ENCODE peak calls at places on chromosomes 3 and 15, in nine cellular contexts. A is endodermal cell, L is RWPE2, R is testis, U is thyroid gland, X is Panc1, C is body of pancreas, G is stomach, I is neural progenitor cell. P is an unnamed sample. For H3K9me3, the result is how much of the 10 kb centered on the place peaks cover.

GRCh38 chr3:117263735-117264134 is 554.2 kb downstream of the TUSC7 start:
- DNase-seq in A (no peak), L (no peak), R (no peak), U (no peak), X (no peak), C (no peak), G (no peak), I (no peak), P (no peak)

GRCh38 chr3:125375950-125376679 is 990 bp upstream of the ZNF148 start:
- DNase-seq in A (no peak), L (no peak), R (no peak), U (no peak), X (no peak), C (no peak), G (no peak), I (no peak), P (no peak)

GRCh38 chr15:23578521-23579150 is 13.2 kb downstream of the MKRN3 start:
- DNase-seq in A (no peak), L (no peak), R (no peak), U (no peak), X (no peak), C (no peak), G (no peak), I (no peak), P (no peak)

GRCh38 chr3:44326035-44326434 is 12.5 kb upstream of the TCAIM start:
- DNase-seq in A (no peak), L (no peak), R (no peak), U (no peak), X (no peak), C (no peak), G (no peak), I (no peak), P (no peak)

GRCh38 chr3:178443634-178444033 is 92.6 kb upstream of the KCNMB2 start:
- DNase-seq in A (no peak), L (no peak), R (no peak), U (no peak), X (no peak), C (no peak), G (no peak), I (no peak), P (no peak)

GRCh38 chr3:31350307-31350706 is 182.4 kb upstream of the STT3B start:
- DNase-seq in A (no peak), L (no peak), R (no peak), U (no peak), X (no peak), C (no peak), G (no peak), I (peak), P (no peak)

GRCh38 chr15:39239562-39239961 is 341.3 kb upstream of the THBS1 start:
- DNase-seq in A (no peak), L (no peak), R (no peak), U (no peak), X (no peak), C (no peak), G (no peak), I (no peak), P (no peak)

GRCh38 chr3:193788189-193788946 is 195.4 kb downstream of the OPA1 start:
- DNase-seq in A (peak), L (no peak), R (peak), U (peak), X (no peak), C (peak), G (peak), I (peak), P (no peak)

GRCh38 chr3:105829879-105830622 is 38.8 kb downstream of the CBLB start:
- DNase-seq in A (no peak), L (no peak), R (no peak), U (no peak), X (no peak), C (no peak), G (no peak), I (no peak), P (no peak)

GRCh38 chr15:41565702-41566101 is 6.7 kb downstream of the TYRO3 start:
- DNase-seq in A (no peak), L (no peak), R (no peak), U (no peak), X (no peak), C (no peak), G (no peak), I (no peak), P (no peak)

GRCh38 chr3:49785565-49786356 is 581 bp downstream of the IP6K1 start:
- DNase-seq in A (no peak), L (peak), R (peak), U (peak), X (no peak), C (peak), G (peak), I (no peak), P (no peak)

GRCh38 chr15:52698514-52698913 is 19.3 kb upstream of the ATOSA start:
- DNase-seq in A (no peak), L (no peak), R (no peak), U (no peak), X (no peak), C (no peak), G (no peak), I (no peak), P (no peak)

GRCh38 chr3:107969994-107970896 is 120.6 kb downstream of the CD47 start:
- DNase-seq in A (no peak), L (no peak), R (no peak), U (peak), X (no peak), C (peak), G (no peak), I (no peak), P (no peak)

GRCh38 chr3:63774776-63775175 is 44.3 kb upstream of the C3orf49 start:
- DNase-seq in A (no peak), L (no peak), R (no peak), U (no peak), X (no peak), C (no peak), G (no peak), I (no peak), P (no peak)

GRCh38 chr3:12886106-12886679 is 44.8 kb upstream of the RPL32 start:
- DNase-seq in A (no peak), L (no peak), R (no peak), U (no peak), X (no peak), C (no peak), G (no peak), I (no peak), P (no peak)
- H3K4me3 ChIP-seq in A (no peak), L (no peak), R (no peak), U (no peak), X (no peak), C (no peak), G (no peak), I (no peak), P (no peak)

DNA sequence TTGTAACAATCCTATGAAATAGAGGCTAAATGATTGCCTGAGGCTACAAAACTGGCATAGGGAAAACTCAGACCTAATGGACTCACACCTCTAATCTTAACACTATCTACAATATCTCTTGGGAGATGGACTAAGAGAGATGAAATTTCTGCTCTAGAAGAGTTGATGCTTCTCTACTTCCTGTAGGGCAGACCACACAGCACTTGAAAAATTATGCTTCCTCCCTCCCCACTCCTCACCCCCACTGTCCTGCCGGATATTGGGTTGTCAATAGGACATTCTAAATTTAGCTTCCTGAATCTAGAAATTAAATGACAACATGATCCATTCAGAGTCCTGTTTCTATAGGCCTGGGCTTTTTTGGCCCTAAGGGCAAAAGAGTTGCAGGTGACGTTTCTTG is 295.6 kb downstream of the GAP43 start:
- DNase-seq in A (no peak), L (no peak), R (no peak), U (no peak), X (no peak), C (no peak), G (no peak), I (no peak), P (no peak)
- H3K9me3 ChIP-seq in A (under half), L (under half), R (under half), U (under half), X (under half), C (under half), G (under half), I (under half), P (under half)

DNA sequence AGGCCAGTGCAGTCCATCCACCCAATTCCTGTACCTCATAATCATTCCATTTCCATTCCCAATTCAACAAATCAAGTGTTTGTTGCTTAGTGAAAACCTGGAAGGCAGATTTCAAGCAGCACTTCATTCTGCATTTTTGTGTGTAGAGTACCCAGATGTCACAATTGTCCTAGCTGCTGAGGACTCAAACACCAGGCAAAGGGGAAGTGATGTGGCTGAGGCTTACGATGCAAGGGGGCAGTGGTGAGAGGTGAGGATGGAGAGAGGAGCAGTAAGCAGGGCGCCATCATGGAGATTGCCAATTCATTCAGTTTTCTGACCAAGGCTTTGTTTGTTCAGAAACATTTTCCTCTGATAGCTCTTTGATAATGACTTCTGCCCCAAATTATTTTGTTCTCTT is 83.7 kb upstream of the GSK3B start:
- DNase-seq in A (peak), L (no peak), R (no peak), U (peak), X (no peak), C (no peak), G (no peak), I (no peak), P (no peak)
- H3K27ac ChIP-seq in A (no peak), L (peak), R (no peak), U (peak), X (no peak), C (no peak), G (no peak), I (no peak), P (peak)

GRCh38 chr3:169144691-169145090 is 518.8 kb downstream of the MECOM start:
- DNase-seq in A (no peak), L (no peak), R (no peak), U (no peak), X (no peak), C (no peak), G (no peak), I (no peak), P (no peak)
- H3K4me3 ChIP-seq in A (no peak), L (no peak), R (no peak), U (no peak), X (no peak), C (peak), G (peak), I (no peak), P (peak)

GRCh38 chr15:31262143-31262530 is 64.5 kb upstream of the KLF13 start:
- DNase-seq in A (peak), L (peak), R (no peak), U (no peak), X (no peak), C (no peak), G (peak), I (no peak), P (no peak)

GRCh38 chr15:31262901-31263671 is 63.5 kb upstream of the KLF13 start:
- DNase-seq in A (peak), L (peak), R (peak), U (peak), X (no peak), C (peak), G (peak), I (no peak), P (no peak)

GRCh38 chr15:31261266-31262142 is 65.1 kb upstream of the KLF13 start:
- DNase-seq in A (peak), L (peak), R (no peak), U (no peak), X (no peak), C (peak), G (peak), I (no peak), P (no peak)

GRCh38 chr15:31259562-31260252 is 66.9 kb upstream of the KLF13 start:
- DNase-seq in A (no peak), L (peak), R (no peak), U (no peak), X (no peak), C (no peak), G (no peak), I (no peak), P (no peak)

DNA sequence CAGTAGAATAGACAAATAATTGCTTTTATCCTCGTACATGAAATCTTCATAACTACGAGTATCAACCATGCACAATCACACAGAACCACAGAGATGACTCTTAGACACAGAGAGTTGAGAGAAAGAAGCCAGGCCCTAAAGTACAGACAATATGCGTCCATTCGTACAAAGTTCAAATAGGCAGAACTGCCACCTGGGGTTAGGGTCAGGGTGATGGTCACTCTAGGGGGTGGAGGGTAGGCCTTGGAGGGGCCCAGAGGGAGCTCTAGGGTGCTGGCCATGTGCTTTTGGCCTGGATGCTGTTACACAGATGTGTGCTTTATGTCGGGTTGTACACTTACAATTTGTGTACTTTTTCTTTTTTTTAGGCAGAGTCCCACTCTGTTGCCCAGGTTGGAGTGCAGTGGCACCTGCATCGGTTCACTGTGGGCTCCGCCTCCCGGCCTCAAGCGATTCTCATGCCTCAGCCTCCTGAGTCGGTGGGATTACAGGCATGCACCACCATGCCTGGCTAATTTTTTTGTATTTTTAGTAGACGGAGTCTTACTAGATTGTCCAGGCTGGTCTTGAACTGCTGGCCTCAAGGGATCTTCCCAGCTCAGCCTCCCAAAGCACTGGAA is 65.9 kb upstream of the KLF13 start:
- DNase-seq in A (no peak), L (peak), R (no peak), U (no peak), X (no peak), C (no peak), G (peak), I (no peak), P (no peak)
- H3K9me3 ChIP-seq in A (under half), L (under half), R (under half), U (under half), X (under half), C (under half), G (under half), I (under half), P (under half)

GRCh38 chr15:64636541-64636940 is 138.8 kb downstream of the RBPMS2 start:
- DNase-seq in A (no peak), L (no peak), R (no peak), U (no peak), X (no peak), C (no peak), G (no peak), I (no peak), P (no peak)
- H3K27ac ChIP-seq in A (peak), L (no peak), R (no peak), U (peak), X (no peak), C (peak), G (peak), I (peak), P (no peak)

DNA sequence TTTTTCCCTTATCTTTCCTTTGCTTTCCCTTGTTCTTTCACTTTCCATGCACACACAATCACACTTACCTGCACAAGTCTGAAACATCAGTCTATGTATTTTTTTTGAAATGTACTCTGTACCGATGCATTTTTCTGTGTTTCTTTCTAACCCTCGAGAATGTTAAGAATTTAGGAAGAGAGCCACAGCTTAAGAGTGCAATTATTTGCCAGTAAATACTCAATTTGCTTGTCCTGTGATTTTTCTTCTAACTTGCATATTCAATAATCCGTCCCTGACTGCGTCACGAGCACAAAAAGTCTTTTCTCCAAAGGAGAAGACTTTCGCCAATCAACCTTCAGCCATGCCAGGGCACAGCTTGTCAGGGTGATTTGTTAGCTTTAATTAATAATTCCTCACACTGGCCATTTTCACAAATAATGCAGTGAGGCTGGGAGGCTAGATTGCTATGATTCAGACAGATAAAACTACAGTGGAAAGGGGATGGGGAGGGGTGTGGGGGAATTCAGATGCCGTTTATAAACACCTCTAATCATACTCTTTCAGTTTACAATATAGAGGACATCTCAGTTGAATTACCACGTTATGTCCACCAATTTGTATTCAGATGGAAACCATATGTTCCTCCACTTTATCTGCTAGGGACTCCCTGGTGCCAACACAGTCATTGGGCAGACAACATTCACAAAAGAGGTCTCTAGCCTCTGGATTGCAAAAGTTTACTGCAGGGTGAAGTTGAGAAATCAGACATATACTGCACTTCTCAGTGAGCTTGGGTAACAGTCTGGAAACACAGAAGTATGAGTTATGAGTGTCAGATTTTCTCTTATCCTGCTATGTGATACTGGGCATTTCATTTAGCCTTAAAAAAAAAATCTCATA is 388.0 kb downstream of the ZBTB20 start:
- DNase-seq in A (no peak), L (no peak), R (peak), U (no peak), X (no peak), C (peak), G (no peak), I (no peak), P (peak)
- H3K4me3 ChIP-seq in A (no peak), L (no peak), R (peak), U (peak), X (no peak), C (peak), G (peak), I (no peak), P (peak)

DNA sequence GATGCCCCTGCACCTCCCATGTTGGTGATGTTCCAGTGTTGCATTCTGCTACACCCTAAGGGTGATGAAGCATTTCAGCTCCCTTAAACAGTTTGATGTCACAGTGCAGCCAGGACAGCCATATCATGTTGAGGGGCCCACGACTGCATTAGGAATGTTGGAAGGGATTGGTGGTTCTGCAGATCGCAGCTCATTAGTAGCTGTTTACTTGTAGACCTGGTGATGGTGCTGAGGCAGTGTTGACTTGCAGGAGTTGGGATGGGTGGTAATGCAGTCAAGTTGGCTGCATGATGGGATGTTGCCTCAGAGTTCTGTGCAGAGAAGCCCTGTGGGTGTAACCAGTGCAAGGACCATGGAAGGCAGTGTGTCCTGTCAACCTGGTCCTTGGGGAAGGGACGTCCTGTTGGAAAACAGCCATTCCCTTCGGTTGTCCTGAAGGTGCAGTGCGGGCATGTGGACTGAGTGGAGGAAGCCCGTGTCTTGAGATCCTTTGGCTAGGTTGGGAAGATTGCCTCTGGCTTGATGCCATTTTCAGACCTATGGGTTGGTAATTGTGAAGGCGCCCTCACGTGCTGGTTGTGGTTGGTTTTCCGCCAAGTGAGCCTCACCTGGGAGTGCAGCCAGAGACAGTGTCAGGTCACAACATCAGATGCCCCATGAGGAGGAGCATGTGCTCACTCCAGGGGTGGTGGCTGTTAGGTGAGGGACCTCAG is 100.7 kb downstream of the SNRPN start:
- DNase-seq in A (peak), L (peak), R (peak), U (no peak), X (no peak), C (no peak), G (peak), I (no peak), P (no peak)
- H3K9me3 ChIP-seq in A (half or more), L (half or more), R (under half), U (under half), X (half or more), C (under half), G (half or more), I (under half), P (half or more)